ENCODE peak calls at places on chromosome 16, in six cellular contexts. R, L, W, Z, C and T are unnamed samples. For H3F3A, the result is how much of the 10 kb centered on the place peaks cover.

GRCh38 chr16:66220766-66221165 is 145.7 kb upstream of the CDH5 start:
- DNase-seq in R (no peak), L (no peak), W (no peak), Z (no peak), C (no peak), T (no peak)

GRCh38 chr16:50547340-50547865 is 793 bp upstream of the NKD1 start:
- DNase-seq in R (peak), L (peak), W (no peak), Z (peak), C (peak), T (no peak)

GRCh38 chr16:48001306-48001885 is 154.4 kb downstream of the ABCC12 start:
- DNase-seq in R (no peak), L (no peak), W (no peak), Z (no peak), C (no peak), T (no peak)

GRCh38 chr16:53504161-53504663 is 1.2 kb upstream of the AKTIP start:
- DNase-seq in R (peak), L (peak), W (no peak), Z (no peak), C (peak), T (peak)

GRCh38 chr16:12930881-12931280 is 29.5 kb downstream of the SHISA9 start:
- DNase-seq in R (no peak), L (no peak), W (no peak), Z (no peak), C (no peak), T (no peak)

GRCh38 chr16:85361441-85362118 is 249.3 kb upstream of the CIBAR2 start:
- DNase-seq in R (no peak), L (no peak), W (no peak), Z (no peak), C (no peak), T (no peak)

GRCh38 chr16:50615891-50616290 is 65.2 kb downstream of the SNX20 start:
- DNase-seq in R (no peak), L (no peak), W (no peak), Z (no peak), C (no peak), T (no peak)

GRCh38 chr16:58264007-58264406 is 30.8 kb downstream of the PRSS54 start:
- DNase-seq in R (no peak), L (no peak), W (no peak), Z (no peak), C (no peak), T (no peak)

GRCh38 chr16:50300942-50301625 is 34.7 kb downstream of the ADCY7 start:
- DNase-seq in R (no peak), L (no peak), W (no peak), Z (no peak), C (no peak), T (peak)

GRCh38 chr16:60945225-60945624 is 1091.0 kb downstream of the CDH8 start:
- DNase-seq in R (peak), L (peak), W (no peak), Z (peak), C (peak), T (no peak)

GRCh38 chr16:57577691-57578224 is 35.3 kb downstream of the ADGRG5 start:
- DNase-seq in R (peak), L (no peak), W (no peak), Z (no peak), C (no peak), T (no peak)

GRCh38 chr16:84266451-84266850 is 26.6 kb upstream of the KCNG4 start:
- DNase-seq in R (peak), L (peak), W (peak), Z (peak), C (peak), T (peak)

GRCh38 chr16:15509593-15510520 is 75.5 kb downstream of the BMERB1 start:
- DNase-seq in R (peak), L (peak), W (no peak), Z (no peak), C (no peak), T (peak)

GRCh38 chr16:78584213-78584860 is 484.9 kb downstream of the WWOX start:
- DNase-seq in R (no peak), L (no peak), W (no peak), Z (no peak), C (no peak), T (no peak)

GRCh38 chr16:65012357-65012756 is 109.5 kb downstream of the CDH11 start:
- DNase-seq in R (no peak), L (no peak), W (no peak), Z (no peak), C (no peak), T (peak)

GRCh38 chr16:46607529-46607928 is 13.7 kb downstream of the SHCBP1 start:
- DNase-seq in R (no peak), L (peak), W (peak), Z (peak), C (peak), T (peak)

GRCh38 chr16:4391635-4392381 is 20.2 kb downstream of the VASN start:
- DNase-seq in R (peak), L (peak), W (no peak), Z (no peak), C (no peak), T (peak)

GRCh38 chr16:52488837-52489289 is 58.1 kb downstream of the TOX3 start:
- DNase-seq in R (no peak), L (no peak), W (no peak), Z (no peak), C (no peak), T (no peak)

GRCh38 chr16:54067317-54068065 is 219.1 kb downstream of the IRX3 start:
- DNase-seq in R (no peak), L (no peak), W (no peak), Z (no peak), C (no peak), T (no peak)

GRCh38 chr16:11796227-11797165 is 562 bp downstream of the ZC3H7A start:
- DNase-seq in R (peak), L (peak), W (no peak), Z (peak), C (peak), T (peak)

GRCh38 chr16:10728035-10728462 is 15.6 kb upstream of the NUBP1 start:
- DNase-seq in R (no peak), L (no peak), W (no peak), Z (no peak), C (peak), T (no peak)

GRCh38 chr16:48279199-48279598 is 31.9 kb upstream of the ABCC11 start:
- DNase-seq in R (no peak), L (peak), W (no peak), Z (no peak), C (no peak), T (no peak)

GRCh38 chr16:273547-274421 is 2.0 kb downstream of the RGS11 start:
- DNase-seq in R (no peak), L (no peak), W (no peak), Z (peak), C (peak), T (no peak)

GRCh38 chr16:85428168-85428898 is 184.8 kb upstream of the GSE1 start:
- DNase-seq in R (peak), L (peak), W (no peak), Z (peak), C (peak), T (peak)

GRCh38 chr16:20889625-20890275 is 10.4 kb downstream of the DCUN1D3 start:
- DNase-seq in R (no peak), L (peak), W (no peak), Z (no peak), C (no peak), T (no peak)

GRCh38 chr16:55700067-55700466 is 44.3 kb downstream of the SLC6A2 start:
- DNase-seq in R (no peak), L (no peak), W (no peak), Z (no peak), C (no peak), T (no peak)

GRCh38 chr16:27352026-27352425 is 38.3 kb downstream of the IL4R start:
- DNase-seq in R (no peak), L (no peak), W (no peak), Z (no peak), C (no peak), T (no peak)

GRCh38 chr16:80015566-80015965 is 415.0 kb upstream of the MAF start:
- DNase-seq in R (no peak), L (no peak), W (peak), Z (no peak), C (no peak), T (peak)

GRCh38 chr16:49503242-49504022 is 129.8 kb downstream of the C16orf78 start:
- DNase-seq in R (no peak), L (no peak), W (no peak), Z (no peak), C (no peak), T (no peak)

GRCh38 chr16:23700509-23700908 is 12.5 kb downstream of the ERN2 start:
- DNase-seq in R (peak), L (peak), W (no peak), Z (no peak), C (no peak), T (peak)

GRCh38 chr16:14011006-14011405 is 60.1 kb upstream of the MRTFB start:
- DNase-seq in R (no peak), L (no peak), W (no peak), Z (no peak), C (no peak), T (no peak)

DNA sequence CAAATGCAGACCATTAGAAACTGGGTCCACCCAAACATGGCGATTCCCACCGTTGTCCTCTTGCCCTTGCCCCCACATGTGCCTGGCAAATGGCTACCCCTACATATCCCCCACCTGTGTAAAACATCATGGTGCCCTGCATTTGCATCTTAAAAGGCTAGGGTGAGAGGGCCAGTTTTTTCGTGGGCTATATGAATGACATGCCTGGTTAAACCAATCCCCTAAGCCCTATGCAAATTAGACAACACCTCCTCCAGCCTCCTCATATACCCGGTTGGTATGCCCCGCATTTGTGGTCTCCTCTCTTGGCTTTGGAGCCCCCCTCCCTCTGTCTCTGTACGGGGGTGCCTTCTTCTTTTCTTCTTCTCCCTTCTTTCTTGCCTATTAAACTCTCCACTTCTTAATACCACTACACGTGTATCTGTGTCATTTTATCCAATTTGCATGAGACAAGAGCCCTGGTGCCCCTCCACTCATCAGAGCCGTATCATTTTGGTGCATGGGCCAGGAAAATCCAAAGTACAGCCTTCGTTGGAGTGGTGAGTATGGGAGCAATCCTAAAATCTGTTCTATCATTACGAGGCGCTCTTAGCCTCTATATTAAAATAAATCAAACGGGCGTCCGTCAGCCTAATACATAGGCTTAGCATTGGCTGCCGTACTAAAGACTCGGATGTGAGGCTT is 30.1 kb downstream of the QPRT start:
- DNase-seq in R (peak), L (peak), W (no peak), Z (no peak), C (no peak), T (no peak)
- H2AFZ ChIP-seq in R (peak), L (no peak), W (no peak), Z (no peak), C (no peak), T (no peak)

DNA sequence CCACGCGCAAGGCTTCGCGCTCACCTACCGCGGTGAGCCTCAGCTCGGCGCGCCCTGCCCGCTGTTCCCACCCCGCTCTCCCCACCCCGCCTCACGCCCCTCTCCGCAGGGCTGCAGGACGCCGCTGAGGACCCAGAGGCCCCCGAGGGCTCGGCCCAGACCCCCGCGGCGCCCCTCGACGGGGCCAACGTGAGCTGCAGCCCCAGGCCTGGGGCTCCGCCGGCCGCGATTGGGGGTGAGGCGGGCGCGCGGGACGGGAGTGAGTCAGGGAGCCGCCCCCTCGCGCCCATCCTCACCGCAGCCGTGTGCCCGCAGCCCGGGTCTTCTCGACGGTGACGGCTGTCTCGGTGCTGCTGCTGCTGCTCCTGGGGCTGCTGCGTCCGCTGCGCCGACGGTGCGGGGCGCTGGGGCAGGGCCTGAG is 1.9 kb upstream of the PAQR4 start:
- DNase-seq in R (no peak), L (peak), W (no peak), Z (no peak), C (no peak), T (no peak)
- H3F3A ChIP-seq in R (half or more), L (under half), W (under half), Z (under half), C (under half), T (under half)

GRCh38 chr16:68644715-68645493 is at the start of gene CDH3:
- DNase-seq in R (peak), L (peak), W (peak), Z (peak), C (no peak), T (peak)
- TF ChIP-seq EZH2 in R (peak), L (no peak), W (no peak), Z (no peak), C (no peak), T (peak)

DNA sequence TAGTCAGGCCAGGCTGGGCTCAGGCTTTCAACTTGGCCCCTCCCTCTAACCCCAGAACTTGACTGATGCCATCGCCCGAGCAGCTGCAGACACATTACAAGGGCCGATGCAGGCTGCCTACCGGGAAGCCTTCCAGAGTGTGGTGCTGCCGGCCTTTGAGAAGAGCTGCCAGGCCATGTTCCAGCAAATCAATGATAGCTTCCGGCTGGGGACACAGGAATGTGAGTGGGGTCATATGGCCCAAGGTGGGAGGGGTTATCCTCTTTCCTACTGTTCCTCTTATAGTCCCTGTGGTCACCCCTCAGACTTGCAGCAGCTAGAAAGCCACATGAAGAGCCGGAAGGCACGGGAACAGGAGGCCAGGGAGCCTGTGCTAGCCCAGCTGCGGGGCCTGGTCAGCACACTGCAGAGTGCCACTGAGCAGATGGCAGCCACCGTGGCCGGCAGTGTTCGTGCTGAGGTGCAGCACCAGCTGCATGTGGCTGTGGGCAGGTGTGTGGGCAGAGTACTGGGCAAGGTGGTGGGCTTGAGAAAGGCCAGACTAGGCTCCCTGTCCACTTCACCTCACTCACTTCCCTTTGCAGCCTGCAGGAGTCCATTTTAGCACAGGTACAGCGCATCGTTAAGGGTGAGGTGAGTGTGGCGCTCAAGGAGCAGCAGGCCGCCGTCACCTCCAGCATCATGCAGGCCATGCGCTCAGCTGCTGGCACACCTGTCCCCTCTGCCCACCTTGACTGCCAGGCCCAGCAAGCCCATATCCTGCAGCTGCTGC is 2.1 kb upstream of the NRN1L start:
- DNase-seq in R (no peak), L (no peak), W (no peak), Z (no peak), C (no peak), T (no peak)
- H2AFZ ChIP-seq in R (no peak), L (no peak), W (no peak), Z (no peak), C (no peak), T (no peak)

DNA sequence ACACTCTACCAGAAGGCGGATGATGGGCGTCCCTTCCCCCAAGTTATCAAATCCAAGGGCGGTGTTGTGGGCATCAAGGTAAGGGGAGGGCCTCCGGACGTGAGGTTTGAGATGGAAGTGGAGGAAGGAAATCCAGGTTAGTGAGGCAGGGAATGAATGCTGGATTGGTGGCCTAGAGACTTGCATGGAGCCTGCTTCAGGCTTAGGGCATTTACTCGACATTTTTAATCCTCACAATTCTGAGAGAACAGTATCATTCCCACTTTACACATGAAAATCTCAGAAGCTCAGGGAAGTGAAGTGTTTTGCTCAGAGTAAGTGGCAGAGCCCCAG is 2.0 kb downstream of the ALDOA start:
- DNase-seq in R (no peak), L (no peak), W (no peak), Z (no peak), C (no peak), T (no peak)
- H3F3A ChIP-seq in R (half or more), L (half or more), W (half or more), Z (under half), C (half or more), T (half or more)

GRCh38 chr16:89078172-89078571 is 15.5 kb upstream of the ACSF3 start:
- DNase-seq in R (no peak), L (no peak), W (no peak), Z (no peak), C (no peak), T (no peak)
- TF ChIP-seq EZH2 in R (no peak), L (no peak), W (peak), Z (no peak), C (no peak), T (no peak)